ENCODE peak calls at places on chromosomes 4 and X, in nine cellular contexts. One of them, this sample, is unnamed.

GRCh38 chr4:38119663-38120374 is 159.6 kb downstream of the PTTG2 start:
- DNase-seq in choroid plexus epithelial cell: peak
- DNase-seq in GM06990: no peak
- DNase-seq in H9: no peak
- DNase-seq in dorsolateral prefrontal cortex: no peak
- DNase-seq in astrocyte: peak
- DNase-seq in left lung: no peak
- DNase-seq in mesothelial cell of epicardium: no peak
- DNase-seq in IMR-90: peak
- DNase-seq in this sample: no peak

GRCh38 chrX:101206471-101206870 is 13.1 kb upstream of the DRP2 start:
- DNase-seq in choroid plexus epithelial cell: peak
- DNase-seq in GM06990: no peak
- DNase-seq in H9: no peak
- DNase-seq in dorsolateral prefrontal cortex: no peak
- DNase-seq in astrocyte: no peak
- DNase-seq in left lung: no peak
- DNase-seq in mesothelial cell of epicardium: no peak
- DNase-seq in IMR-90: peak
- DNase-seq in this sample: peak

GRCh38 chr4:7157666-7158065 is 34.7 kb upstream of the SORCS2 start:
- DNase-seq in choroid plexus epithelial cell: no peak
- DNase-seq in GM06990: no peak
- DNase-seq in H9: peak
- DNase-seq in dorsolateral prefrontal cortex: no peak
- DNase-seq in astrocyte: no peak
- DNase-seq in left lung: no peak
- DNase-seq in mesothelial cell of epicardium: peak
- DNase-seq in IMR-90: no peak
- DNase-seq in this sample: no peak

GRCh38 chr4:16617416-16617815 is 281.0 kb downstream of the LDB2 start:
- DNase-seq in choroid plexus epithelial cell: peak
- DNase-seq in GM06990: no peak
- DNase-seq in H9: no peak
- DNase-seq in dorsolateral prefrontal cortex: no peak
- DNase-seq in astrocyte: peak
- DNase-seq in left lung: no peak
- DNase-seq in mesothelial cell of epicardium: no peak
- DNase-seq in IMR-90: peak
- DNase-seq in this sample: no peak

GRCh38 chrX:118562574-118563164 is 67.1 kb downstream of the DOCK11 start:
- DNase-seq in choroid plexus epithelial cell: peak
- DNase-seq in GM06990: no peak
- DNase-seq in H9: no peak
- DNase-seq in dorsolateral prefrontal cortex: no peak
- DNase-seq in astrocyte: no peak
- DNase-seq in left lung: no peak
- DNase-seq in mesothelial cell of epicardium: no peak
- DNase-seq in IMR-90: no peak
- DNase-seq in this sample: no peak

GRCh38 chr4:56786955-56787354 is 34.5 kb downstream of the SPINK2 start:
- DNase-seq in choroid plexus epithelial cell: peak
- DNase-seq in GM06990: no peak
- DNase-seq in H9: no peak
- DNase-seq in dorsolateral prefrontal cortex: peak
- DNase-seq in astrocyte: peak
- DNase-seq in left lung: no peak
- DNase-seq in mesothelial cell of epicardium: peak
- DNase-seq in IMR-90: peak
- DNase-seq in this sample: no peak

GRCh38 chr4:47510506-47511143 is 25.6 kb downstream of the ATP10D start:
- DNase-seq in choroid plexus epithelial cell: peak
- DNase-seq in GM06990: peak
- DNase-seq in H9: no peak
- DNase-seq in dorsolateral prefrontal cortex: no peak
- DNase-seq in astrocyte: no peak
- DNase-seq in left lung: no peak
- DNase-seq in mesothelial cell of epicardium: no peak
- DNase-seq in IMR-90: peak
- DNase-seq in this sample: peak

GRCh38 chr4:128380306-128380705 is 92.7 kb upstream of the PGRMC2 start:
- DNase-seq in choroid plexus epithelial cell: no peak
- DNase-seq in GM06990: no peak
- DNase-seq in H9: no peak
- DNase-seq in dorsolateral prefrontal cortex: no peak
- DNase-seq in astrocyte: no peak
- DNase-seq in left lung: no peak
- DNase-seq in mesothelial cell of epicardium: no peak
- DNase-seq in IMR-90: no peak
- DNase-seq in this sample: no peak

GRCh38 chr4:169225058-169225751 is 45.6 kb downstream of the SH3RF1 start:
- DNase-seq in choroid plexus epithelial cell: peak
- DNase-seq in GM06990: no peak
- DNase-seq in H9: no peak
- DNase-seq in dorsolateral prefrontal cortex: no peak
- DNase-seq in astrocyte: peak
- DNase-seq in left lung: no peak
- DNase-seq in mesothelial cell of epicardium: no peak
- DNase-seq in IMR-90: peak
- DNase-seq in this sample: no peak

GRCh38 chr4:113951263-113951662 is 28.2 kb downstream of the ARSJ start:
- DNase-seq in choroid plexus epithelial cell: no peak
- DNase-seq in GM06990: no peak
- DNase-seq in H9: no peak
- DNase-seq in dorsolateral prefrontal cortex: no peak
- DNase-seq in astrocyte: peak
- DNase-seq in left lung: no peak
- DNase-seq in mesothelial cell of epicardium: no peak
- DNase-seq in IMR-90: peak
- DNase-seq in this sample: no peak

GRCh38 chrX:30615229-30615628 is 37.7 kb upstream of the TASL start:
- DNase-seq in choroid plexus epithelial cell: no peak
- DNase-seq in GM06990: no peak
- DNase-seq in H9: no peak
- DNase-seq in dorsolateral prefrontal cortex: no peak
- DNase-seq in astrocyte: peak
- DNase-seq in left lung: no peak
- DNase-seq in mesothelial cell of epicardium: no peak
- DNase-seq in IMR-90: peak
- DNase-seq in this sample: no peak

GRCh38 chrX:120753413-120754251 is 122.0 kb downstream of the CT47B1 start:
- DNase-seq in choroid plexus epithelial cell: no peak
- DNase-seq in GM06990: peak
- DNase-seq in H9: no peak
- DNase-seq in dorsolateral prefrontal cortex: no peak
- DNase-seq in astrocyte: no peak
- DNase-seq in left lung: no peak
- DNase-seq in mesothelial cell of epicardium: no peak
- DNase-seq in IMR-90: no peak
- DNase-seq in this sample: no peak

GRCh38 chr4:176274441-176274840 is 5.4 kb upstream of the ASB5 start:
- DNase-seq in choroid plexus epithelial cell: no peak
- DNase-seq in GM06990: no peak
- DNase-seq in H9: no peak
- DNase-seq in dorsolateral prefrontal cortex: no peak
- DNase-seq in astrocyte: peak
- DNase-seq in left lung: no peak
- DNase-seq in mesothelial cell of epicardium: no peak
- DNase-seq in IMR-90: no peak
- DNase-seq in this sample: no peak

DNA sequence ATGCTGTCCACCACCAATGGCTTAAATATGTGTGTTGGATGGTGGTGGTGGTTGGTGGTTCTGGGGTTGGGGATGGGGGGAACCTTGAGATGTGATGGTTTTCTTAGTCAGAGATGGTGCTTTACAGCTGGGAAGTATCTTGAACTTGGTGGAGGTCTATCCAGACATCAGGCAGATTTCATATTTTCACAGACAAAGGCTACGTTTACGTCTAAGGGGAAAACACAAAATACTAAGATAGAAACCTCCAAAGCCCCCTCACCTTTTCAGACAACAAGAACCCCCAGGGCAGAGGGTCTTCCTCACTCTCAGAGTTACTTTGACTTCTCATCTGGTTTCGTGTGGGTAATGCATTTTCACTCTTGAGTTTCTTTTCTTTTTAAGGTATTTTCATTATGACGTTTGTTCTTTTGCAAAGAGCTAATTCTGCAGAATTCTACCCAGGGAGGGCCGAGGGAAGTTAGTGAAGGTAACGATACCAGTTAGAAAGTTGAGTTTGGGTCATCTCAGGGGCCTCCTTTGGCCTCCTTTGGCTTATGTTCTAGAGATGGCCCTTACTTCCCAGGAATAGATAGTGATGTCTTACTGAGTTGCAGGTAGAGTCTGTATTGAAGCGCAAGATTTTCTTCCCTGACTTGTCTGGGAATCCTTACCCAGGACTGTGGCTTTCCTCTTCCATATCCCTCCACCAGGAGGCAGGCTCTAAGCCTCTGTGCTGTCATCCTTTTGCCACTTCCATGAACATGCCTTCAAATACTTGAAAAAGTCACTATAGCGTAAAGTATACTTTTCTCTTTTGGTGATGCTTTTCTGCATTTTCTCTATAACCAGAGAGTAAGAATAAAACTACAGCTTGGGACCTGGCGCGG is 31.9 kb downstream of the RHOH start:
- DNase-seq in choroid plexus epithelial cell: peak
- DNase-seq in GM06990: peak
- DNase-seq in H9: peak
- DNase-seq in dorsolateral prefrontal cortex: no peak
- DNase-seq in astrocyte: no peak
- DNase-seq in left lung: no peak
- DNase-seq in mesothelial cell of epicardium: no peak
- DNase-seq in IMR-90: no peak
- DNase-seq in this sample: peak
- TF ChIP-seq CTCF in choroid plexus epithelial cell: peak
- TF ChIP-seq CTCF in GM06990: peak
- TF ChIP-seq CTCF in H9: peak
- TF ChIP-seq CTCF in dorsolateral prefrontal cortex: no peak
- TF ChIP-seq CTCF in astrocyte: peak
- TF ChIP-seq CTCF in left lung: no peak
- TF ChIP-seq CTCF in mesothelial cell of epicardium: no peak
- TF ChIP-seq CTCF in IMR-90: no peak
- TF ChIP-seq CTCF in this sample: peak

GRCh38 chr4:83252782-83253405 is 31.7 kb downstream of the COQ2 start:
- DNase-seq in choroid plexus epithelial cell: peak
- DNase-seq in GM06990: no peak
- DNase-seq in H9: peak
- DNase-seq in dorsolateral prefrontal cortex: peak
- DNase-seq in astrocyte: peak
- DNase-seq in left lung: no peak
- DNase-seq in mesothelial cell of epicardium: no peak
- DNase-seq in IMR-90: peak
- DNase-seq in this sample: peak
- TF ChIP-seq CTCF in choroid plexus epithelial cell: peak
- TF ChIP-seq CTCF in GM06990: peak
- TF ChIP-seq CTCF in H9: peak
- TF ChIP-seq CTCF in dorsolateral prefrontal cortex: peak
- TF ChIP-seq CTCF in astrocyte: peak
- TF ChIP-seq CTCF in left lung: peak
- TF ChIP-seq CTCF in mesothelial cell of epicardium: no peak
- TF ChIP-seq CTCF in IMR-90: peak
- TF ChIP-seq CTCF in this sample: peak

GRCh38 chr4:61527886-61528285 is 327.8 kb downstream of the ADGRL3 start:
- DNase-seq in choroid plexus epithelial cell: no peak
- DNase-seq in GM06990: no peak
- DNase-seq in H9: no peak
- DNase-seq in dorsolateral prefrontal cortex: no peak
- DNase-seq in astrocyte: peak
- DNase-seq in left lung: no peak
- DNase-seq in mesothelial cell of epicardium: no peak
- DNase-seq in IMR-90: no peak
- DNase-seq in this sample: no peak

GRCh38 chr4:61531188-61531587 is 331.1 kb downstream of the ADGRL3 start:
- DNase-seq in choroid plexus epithelial cell: no peak
- DNase-seq in GM06990: no peak
- DNase-seq in H9: no peak
- DNase-seq in dorsolateral prefrontal cortex: no peak
- DNase-seq in astrocyte: no peak
- DNase-seq in left lung: no peak
- DNase-seq in mesothelial cell of epicardium: no peak
- DNase-seq in IMR-90: no peak
- DNase-seq in this sample: no peak

GRCh38 chr4:61528595-61528994 is 328.5 kb downstream of the ADGRL3 start:
- DNase-seq in choroid plexus epithelial cell: no peak
- DNase-seq in GM06990: no peak
- DNase-seq in H9: no peak
- DNase-seq in dorsolateral prefrontal cortex: no peak
- DNase-seq in astrocyte: no peak
- DNase-seq in left lung: no peak
- DNase-seq in mesothelial cell of epicardium: no peak
- DNase-seq in IMR-90: no peak
- DNase-seq in this sample: no peak

GRCh38 chr4:61532324-61532723 is 332.2 kb downstream of the ADGRL3 start:
- DNase-seq in choroid plexus epithelial cell: no peak
- DNase-seq in GM06990: no peak
- DNase-seq in H9: no peak
- DNase-seq in dorsolateral prefrontal cortex: no peak
- DNase-seq in astrocyte: peak
- DNase-seq in left lung: no peak
- DNase-seq in mesothelial cell of epicardium: no peak
- DNase-seq in IMR-90: peak
- DNase-seq in this sample: no peak

DNA sequence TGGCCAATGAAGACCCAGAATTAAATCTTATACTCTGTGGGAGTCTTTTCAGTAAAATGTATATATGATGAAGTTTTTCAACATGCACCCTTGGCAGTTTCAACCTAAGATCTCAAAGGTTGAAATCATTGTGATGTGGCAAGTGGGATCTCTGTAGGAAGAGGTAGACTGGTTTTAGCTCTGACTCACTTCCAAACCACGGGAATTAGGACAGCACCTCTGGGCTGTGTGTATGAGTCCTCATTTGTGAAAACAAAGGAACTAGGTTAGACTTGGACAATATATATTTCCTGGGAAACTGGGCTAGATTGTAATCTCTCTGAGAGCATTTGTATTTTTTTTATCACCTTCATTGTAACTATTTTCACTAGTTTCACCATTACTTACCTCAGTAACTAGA is 333.0 kb downstream of the ADGRL3 start:
- DNase-seq in choroid plexus epithelial cell: no peak
- DNase-seq in GM06990: no peak
- DNase-seq in H9: no peak
- DNase-seq in dorsolateral prefrontal cortex: no peak
- DNase-seq in astrocyte: peak
- DNase-seq in left lung: no peak
- DNase-seq in mesothelial cell of epicardium: no peak
- DNase-seq in IMR-90: peak
- DNase-seq in this sample: no peak
- TF ChIP-seq CTCF in choroid plexus epithelial cell: no peak
- TF ChIP-seq CTCF in GM06990: no peak
- TF ChIP-seq CTCF in H9: no peak
- TF ChIP-seq CTCF in dorsolateral prefrontal cortex: no peak
- TF ChIP-seq CTCF in astrocyte: no peak
- TF ChIP-seq CTCF in left lung: no peak
- TF ChIP-seq CTCF in mesothelial cell of epicardium: no peak
- TF ChIP-seq CTCF in IMR-90: no peak
- TF ChIP-seq CTCF in this sample: no peak

GRCh38 chrX:18389968-18390367 is 35.4 kb upstream of the CDKL5 start:
- DNase-seq in choroid plexus epithelial cell: no peak
- DNase-seq in GM06990: no peak
- DNase-seq in H9: no peak
- DNase-seq in dorsolateral prefrontal cortex: no peak
- DNase-seq in astrocyte: no peak
- DNase-seq in left lung: no peak
- DNase-seq in mesothelial cell of epicardium: no peak
- DNase-seq in IMR-90: no peak
- DNase-seq in this sample: no peak
- TF ChIP-seq CTCF in choroid plexus epithelial cell: no peak
- TF ChIP-seq CTCF in GM06990: peak
- TF ChIP-seq CTCF in H9: peak
- TF ChIP-seq CTCF in dorsolateral prefrontal cortex: no peak
- TF ChIP-seq CTCF in astrocyte: no peak
- TF ChIP-seq CTCF in left lung: no peak
- TF ChIP-seq CTCF in mesothelial cell of epicardium: no peak
- TF ChIP-seq CTCF in IMR-90: no peak
- TF ChIP-seq CTCF in this sample: no peak